ENCODE peak calls at places on chromosomes 1 and 21, in nine cellular contexts. One of them, this sample, is unnamed.

GRCh38 chr1:157069596-157069995 is 24.1 kb upstream of the ARHGEF11 start:
- DNase-seq in HCT116: no peak
- DNase-seq in Panc1: no peak
- DNase-seq in GM23338: no peak
- DNase-seq in HL-60: no peak
- DNase-seq in A549: no peak
- DNase-seq in SK-N-SH: no peak
- DNase-seq in HepG2: no peak
- DNase-seq in GM12878: no peak
- DNase-seq in this sample: no peak

GRCh38 chr1:218459450-218459849 is 114.3 kb downstream of the TGFB2 start:
- DNase-seq in HCT116: no peak
- DNase-seq in Panc1: no peak
- DNase-seq in GM23338: peak; percentile 13
- DNase-seq in HL-60: no peak
- DNase-seq in A549: no peak
- DNase-seq in SK-N-SH: no peak
- DNase-seq in HepG2: no peak
- DNase-seq in GM12878: no peak
- DNase-seq in this sample: no peak

GRCh38 chr1:165173409-165173808 is 183.1 kb downstream of the LMX1A start:
- DNase-seq in HCT116: no peak
- DNase-seq in Panc1: no peak
- DNase-seq in GM23338: no peak
- DNase-seq in HL-60: no peak
- DNase-seq in A549: no peak
- DNase-seq in SK-N-SH: no peak
- DNase-seq in HepG2: no peak
- DNase-seq in GM12878: no peak
- DNase-seq in this sample: no peak

GRCh38 chr21:38660333-38661295 is 145.1 kb upstream of the ETS2 start:
- DNase-seq in HCT116: no peak
- DNase-seq in Panc1: no peak
- DNase-seq in GM23338: peak; percentile 66
- DNase-seq in HL-60: peak; percentile 43
- DNase-seq in A549: no peak
- DNase-seq in SK-N-SH: peak; percentile 55
- DNase-seq in HepG2: no peak
- DNase-seq in GM12878: no peak
- DNase-seq in this sample: no peak

GRCh38 chr1:44630116-44630515 is 44.2 kb downstream of the TMEM53 start:
- DNase-seq in HCT116: no peak
- DNase-seq in Panc1: no peak
- DNase-seq in GM23338: no peak
- DNase-seq in HL-60: no peak
- DNase-seq in A549: no peak
- DNase-seq in SK-N-SH: no peak
- DNase-seq in HepG2: no peak
- DNase-seq in GM12878: no peak
- DNase-seq in this sample: no peak

GRCh38 chr1:27661412-27662075 is 10.4 kb downstream of the IFI6 start:
- DNase-seq in HCT116: no peak
- DNase-seq in Panc1: no peak
- DNase-seq in GM23338: no peak
- DNase-seq in HL-60: no peak
- DNase-seq in A549: no peak
- DNase-seq in SK-N-SH: no peak
- DNase-seq in HepG2: no peak
- DNase-seq in GM12878: no peak
- DNase-seq in this sample: no peak

GRCh38 chr1:9615316-9616063 is 26.8 kb downstream of the TMEM201 start:
- DNase-seq in HCT116: peak; percentile 18
- DNase-seq in Panc1: peak; percentile 35
- DNase-seq in GM23338: peak; percentile 91
- DNase-seq in HL-60: no peak
- DNase-seq in A549: peak; percentile 65
- DNase-seq in SK-N-SH: peak; percentile 69
- DNase-seq in HepG2: peak; percentile 35
- DNase-seq in GM12878: no peak
- DNase-seq in this sample: peak; percentile 83

GRCh38 chr1:53325326-53326087 is 2.4 kb downstream of the LRP8 start:
- DNase-seq in HCT116: no peak
- DNase-seq in Panc1: no peak
- DNase-seq in GM23338: no peak
- DNase-seq in HL-60: no peak
- DNase-seq in A549: no peak
- DNase-seq in SK-N-SH: no peak
- DNase-seq in HepG2: no peak
- DNase-seq in GM12878: no peak
- DNase-seq in this sample: no peak

GRCh38 chr1:90381598-90381997 is 335.5 kb downstream of the BARHL2 start:
- DNase-seq in HCT116: no peak
- DNase-seq in Panc1: no peak
- DNase-seq in GM23338: no peak
- DNase-seq in HL-60: no peak
- DNase-seq in A549: no peak
- DNase-seq in SK-N-SH: no peak
- DNase-seq in HepG2: no peak
- DNase-seq in GM12878: no peak
- DNase-seq in this sample: no peak

GRCh38 chr1:233357595-233358446 is 30.3 kb downstream of the MAP3K21 start:
- DNase-seq in HCT116: no peak
- DNase-seq in Panc1: no peak
- DNase-seq in GM23338: no peak
- DNase-seq in HL-60: no peak
- DNase-seq in A549: peak; percentile 33
- DNase-seq in SK-N-SH: no peak
- DNase-seq in HepG2: no peak
- DNase-seq in GM12878: no peak
- DNase-seq in this sample: no peak

GRCh38 chr1:23188434-23188884 is 19.8 kb upstream of the LUZP1 start:
- DNase-seq in HCT116: no peak
- DNase-seq in Panc1: no peak
- DNase-seq in GM23338: no peak
- DNase-seq in HL-60: no peak
- DNase-seq in A549: peak; percentile 94
- DNase-seq in SK-N-SH: no peak
- DNase-seq in HepG2: peak; percentile 82
- DNase-seq in GM12878: no peak
- DNase-seq in this sample: no peak

GRCh38 chr1:6491966-6492365 is 499 bp upstream of the PLEKHG5 start:
- DNase-seq in HCT116: no peak
- DNase-seq in Panc1: no peak
- DNase-seq in GM23338: no peak
- DNase-seq in HL-60: no peak
- DNase-seq in A549: no peak
- DNase-seq in SK-N-SH: no peak
- DNase-seq in HepG2: no peak
- DNase-seq in GM12878: no peak
- DNase-seq in this sample: no peak

GRCh38 chr1:212635141-212635601 is 26.6 kb downstream of the ATF3 start:
- DNase-seq in HCT116: no peak
- DNase-seq in Panc1: no peak
- DNase-seq in GM23338: no peak
- DNase-seq in HL-60: no peak
- DNase-seq in A549: no peak
- DNase-seq in SK-N-SH: no peak
- DNase-seq in HepG2: no peak
- DNase-seq in GM12878: peak; percentile 13
- DNase-seq in this sample: no peak

GRCh38 chr1:212637902-212638301 is 29.3 kb downstream of the ATF3 start:
- DNase-seq in HCT116: no peak
- DNase-seq in Panc1: no peak
- DNase-seq in GM23338: no peak
- DNase-seq in HL-60: no peak
- DNase-seq in A549: no peak
- DNase-seq in SK-N-SH: no peak
- DNase-seq in HepG2: no peak
- DNase-seq in GM12878: no peak
- DNase-seq in this sample: no peak

GRCh38 chr1:212641956-212642355 is 33.4 kb downstream of the ATF3 start:
- DNase-seq in HCT116: no peak
- DNase-seq in Panc1: no peak
- DNase-seq in GM23338: no peak
- DNase-seq in HL-60: no peak
- DNase-seq in A549: no peak
- DNase-seq in SK-N-SH: no peak
- DNase-seq in HepG2: no peak
- DNase-seq in GM12878: no peak
- DNase-seq in this sample: no peak

GRCh38 chr1:212640223-212640885 is 31.8 kb downstream of the ATF3 start:
- DNase-seq in HCT116: no peak
- DNase-seq in Panc1: no peak
- DNase-seq in GM23338: no peak
- DNase-seq in HL-60: no peak
- DNase-seq in A549: no peak
- DNase-seq in SK-N-SH: no peak
- DNase-seq in HepG2: no peak
- DNase-seq in GM12878: no peak
- DNase-seq in this sample: no peak

GRCh38 chr1:212638419-212639151 is 30.0 kb downstream of the ATF3 start:
- DNase-seq in HCT116: no peak
- DNase-seq in Panc1: no peak
- DNase-seq in GM23338: no peak
- DNase-seq in HL-60: no peak
- DNase-seq in A549: no peak
- DNase-seq in SK-N-SH: peak; percentile 41
- DNase-seq in HepG2: no peak
- DNase-seq in GM12878: no peak
- DNase-seq in this sample: no peak
- TF ChIP-seq REST in HCT116: no peak
- TF ChIP-seq REST in Panc1: no peak
- TF ChIP-seq REST in GM23338: no peak
- TF ChIP-seq REST in HL-60: no peak
- TF ChIP-seq REST in A549: no peak
- TF ChIP-seq REST in SK-N-SH: no peak
- TF ChIP-seq REST in HepG2: no peak
- TF ChIP-seq REST in GM12878: no peak
- TF ChIP-seq REST in this sample: no peak

GRCh38 chr1:80876035-80876434 is 924.7 kb upstream of the ADGRL2 start:
- DNase-seq in HCT116: no peak
- DNase-seq in Panc1: no peak
- DNase-seq in GM23338: no peak
- DNase-seq in HL-60: no peak
- DNase-seq in A549: no peak
- DNase-seq in SK-N-SH: no peak
- DNase-seq in HepG2: no peak
- DNase-seq in GM12878: no peak
- DNase-seq in this sample: no peak

GRCh38 chr1:80882552-80882951 is 918.2 kb upstream of the ADGRL2 start:
- DNase-seq in HCT116: no peak
- DNase-seq in Panc1: no peak
- DNase-seq in GM23338: no peak
- DNase-seq in HL-60: no peak
- DNase-seq in A549: peak; percentile 41
- DNase-seq in SK-N-SH: no peak
- DNase-seq in HepG2: peak; percentile 72
- DNase-seq in GM12878: no peak
- DNase-seq in this sample: no peak

GRCh38 chr1:80878343-80878742 is 922.4 kb upstream of the ADGRL2 start:
- DNase-seq in HCT116: no peak
- DNase-seq in Panc1: no peak
- DNase-seq in GM23338: no peak
- DNase-seq in HL-60: no peak
- DNase-seq in A549: no peak
- DNase-seq in SK-N-SH: no peak
- DNase-seq in HepG2: no peak
- DNase-seq in GM12878: no peak
- DNase-seq in this sample: no peak
- TF ChIP-seq REST in HCT116: no peak
- TF ChIP-seq REST in Panc1: no peak
- TF ChIP-seq REST in GM23338: no peak
- TF ChIP-seq REST in HL-60: no peak
- TF ChIP-seq REST in A549: no peak
- TF ChIP-seq REST in SK-N-SH: no peak
- TF ChIP-seq REST in HepG2: no peak
- TF ChIP-seq REST in GM12878: no peak
- TF ChIP-seq REST in this sample: no peak

DNA sequence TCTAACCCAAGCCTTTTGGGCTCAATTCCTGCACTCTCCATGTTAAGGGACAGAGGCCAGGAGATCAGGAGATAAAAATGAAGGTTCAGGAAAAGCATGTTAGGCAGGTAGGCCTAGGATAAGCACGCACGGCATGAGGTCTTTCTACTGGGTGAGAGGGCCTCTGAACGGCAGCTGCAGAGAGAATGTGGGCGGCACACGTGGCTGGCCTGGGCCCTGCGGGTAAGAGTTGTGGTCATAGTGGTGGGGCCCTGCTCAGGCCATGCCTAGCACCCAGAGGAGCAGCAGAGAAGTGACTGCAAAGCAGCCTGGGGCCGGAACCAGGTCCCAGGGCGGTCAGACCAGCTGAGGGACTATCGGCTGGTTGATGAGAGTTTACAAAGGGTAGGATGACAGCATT is 7.5 kb upstream of the FOXO6 start:
- DNase-seq in HCT116: no peak
- DNase-seq in Panc1: no peak
- DNase-seq in GM23338: no peak
- DNase-seq in HL-60: peak; percentile 82
- DNase-seq in A549: no peak
- DNase-seq in SK-N-SH: no peak
- DNase-seq in HepG2: no peak
- DNase-seq in GM12878: peak; percentile 59
- DNase-seq in this sample: no peak
- TF ChIP-seq REST in HCT116: no peak
- TF ChIP-seq REST in Panc1: no peak
- TF ChIP-seq REST in GM23338: no peak
- TF ChIP-seq REST in HL-60: no peak
- TF ChIP-seq REST in A549: no peak
- TF ChIP-seq REST in SK-N-SH: no peak
- TF ChIP-seq REST in HepG2: no peak
- TF ChIP-seq REST in GM12878: no peak
- TF ChIP-seq REST in this sample: no peak

GRCh38 chr1:167776616-167777252 is 55.0 kb downstream of the MPZL1 start:
- DNase-seq in HCT116: no peak
- DNase-seq in Panc1: no peak
- DNase-seq in GM23338: no peak
- DNase-seq in HL-60: no peak
- DNase-seq in A549: no peak
- DNase-seq in SK-N-SH: no peak
- DNase-seq in HepG2: no peak
- DNase-seq in GM12878: no peak
- DNase-seq in this sample: no peak

GRCh38 chr1:167777253-167777618 is 55.5 kb downstream of the MPZL1 start:
- DNase-seq in HCT116: no peak
- DNase-seq in Panc1: no peak
- DNase-seq in GM23338: no peak
- DNase-seq in HL-60: no peak
- DNase-seq in A549: no peak
- DNase-seq in SK-N-SH: no peak
- DNase-seq in HepG2: no peak
- DNase-seq in GM12878: no peak
- DNase-seq in this sample: no peak

GRCh38 chr1:167776151-167776550 is 54.4 kb downstream of the MPZL1 start:
- DNase-seq in HCT116: no peak
- DNase-seq in Panc1: no peak
- DNase-seq in GM23338: no peak
- DNase-seq in HL-60: no peak
- DNase-seq in A549: no peak
- DNase-seq in SK-N-SH: no peak
- DNase-seq in HepG2: no peak
- DNase-seq in GM12878: no peak
- DNase-seq in this sample: no peak

GRCh38 chr1:167774710-167775109 is 52.9 kb downstream of the MPZL1 start:
- DNase-seq in HCT116: no peak
- DNase-seq in Panc1: no peak
- DNase-seq in GM23338: no peak
- DNase-seq in HL-60: no peak
- DNase-seq in A549: no peak
- DNase-seq in SK-N-SH: no peak
- DNase-seq in HepG2: no peak
- DNase-seq in GM12878: no peak
- DNase-seq in this sample: no peak

GRCh38 chr1:167775178-167775577 is 53.4 kb downstream of the MPZL1 start:
- DNase-seq in HCT116: no peak
- DNase-seq in Panc1: no peak
- DNase-seq in GM23338: no peak
- DNase-seq in HL-60: no peak
- DNase-seq in A549: no peak
- DNase-seq in SK-N-SH: no peak
- DNase-seq in HepG2: no peak
- DNase-seq in GM12878: no peak
- DNase-seq in this sample: no peak
- TF ChIP-seq REST in HCT116: no peak
- TF ChIP-seq REST in Panc1: no peak
- TF ChIP-seq REST in GM23338: no peak
- TF ChIP-seq REST in HL-60: no peak
- TF ChIP-seq REST in A549: no peak
- TF ChIP-seq REST in SK-N-SH: no peak
- TF ChIP-seq REST in HepG2: no peak
- TF ChIP-seq REST in GM12878: no peak
- TF ChIP-seq REST in this sample: no peak

This sample was measured in K562.